ENCODE peak calls at places on chromosomes 7 and 10, in eight cellular contexts. V, F, C, L, N, S, I and J are unnamed samples.

GRCh38 chr7:102424787-102425218 is 8.6 kb upstream of the ORAI2 start:
- DNase-seq in S (no peak), N (no peak), F (no peak), L (no peak), I (no peak), V (no peak), C (no peak), J (no peak)

GRCh38 chr7:46695045-46695708 is 774.1 kb upstream of the IGFBP3 start:
- DNase-seq in V (no peak), N (no peak), I (no peak), C (no peak), S (peak; percentile 7), L (no peak), F (no peak), J (no peak)

GRCh38 chr10:125083576-125083920 is 76.8 kb downstream of the CTBP2 start:
- DNase-seq in F (no peak), L (no peak), N (no peak), V (no peak), I (peak; percentile 48), C (peak; percentile 18), S (peak; percentile 70), J (no peak)

GRCh38 chr10:132411561-132412253 is 14.7 kb downstream of the PWWP2B start:
- DNase-seq in C (no peak), L (no peak), V (no peak), I (no peak), S (peak; percentile 63), F (no peak), N (no peak), J (peak; percentile 37)

GRCh38 chr7:45563804-45564461 is 10.2 kb upstream of the ADCY1 start:
- DNase-seq in I (no peak), S (no peak), C (no peak), N (no peak), L (no peak), F (no peak), V (no peak), J (no peak)

GRCh38 chr7:111090834-111091233 is at the start of gene LRRN3:
- DNase-seq in I (no peak), L (no peak), C (no peak), S (peak; percentile 30), N (peak; percentile 67), V (no peak), F (peak; percentile 82), J (peak; percentile 18)

GRCh38 chr10:128914681-128915080 is 552.4 kb upstream of the MGMT start:
- DNase-seq in C (no peak), V (no peak), I (no peak), N (no peak), S (no peak), L (no peak), F (no peak), J (no peak)

GRCh38 chr10:35562427-35562826 is 42.7 kb upstream of the GJD4 start:
- DNase-seq in F (no peak), V (no peak), C (no peak), S (no peak), L (no peak), I (no peak), N (no peak), J (no peak)

GRCh38 chr10:51389415-51390342 is 309.7 kb downstream of the CSTF2T start:
- DNase-seq in N (no peak), I (peak; percentile 97), V (peak; percentile 28), F (no peak), C (no peak), S (peak; percentile 95), L (peak; percentile 100), J (peak; percentile 5)

GRCh38 chr7:7883394-7883793 is 85.2 kb upstream of the GLCCI1 start:
- DNase-seq in F (no peak), S (no peak), V (no peak), C (no peak), I (no peak), L (no peak), N (no peak), J (no peak)

GRCh38 chr7:74587435-74588126 is 69.9 kb upstream of the GTF2I start:
- DNase-seq in S (peak; percentile 94), V (no peak), N (no peak), I (peak; percentile 68), F (no peak), L (peak; percentile 58), C (peak; percentile 96), J (no peak)

GRCh38 chr7:30914611-30915601 is 3.3 kb downstream of the AQP1 start:
- DNase-seq in V (no peak), C (peak; percentile 28), I (no peak), F (no peak), S (peak; percentile 85), N (no peak), L (no peak), J (peak; percentile 93)

GRCh38 chr7:129948877-129949291 is 3.9 kb downstream of the UBE2H start:
- DNase-seq in N (peak; percentile 82), S (peak; percentile 91), C (peak; percentile 92), F (peak; percentile 94), L (peak; percentile 84), I (peak; percentile 91), V (peak; percentile 92), J (peak; percentile 95)

GRCh38 chr7:74656421-74656910 is 1.1 kb upstream of the GTF2I start:
- DNase-seq in V (peak; percentile 58), C (peak; percentile 44), N (peak; percentile 60), L (no peak), F (peak; percentile 63), I (no peak), S (peak; percentile 60), J (no peak)

GRCh38 chr10:84665883-84666463 is 337.6 kb downstream of the CCSER2 start:
- DNase-seq in S (no peak), L (no peak), I (no peak), N (no peak), C (peak; percentile 15), V (peak; percentile 47), F (peak; percentile 1), J (peak; percentile 22)

GRCh38 chr10:102195301-102195870 is 30.7 kb upstream of the ELOVL3 start:
- DNase-seq in L (no peak), C (no peak), F (no peak), S (peak; percentile 33), V (no peak), I (no peak), N (no peak), J (peak; percentile 15)

GRCh38 chr10:6838118-6838517 is 258.0 kb upstream of the PRKCQ start:
- DNase-seq in I (no peak), N (no peak), V (peak; percentile 32), F (peak; percentile 6), L (no peak), S (no peak), C (no peak), J (peak; percentile 39)

GRCh38 chr10:113907166-113907565 is 52.7 kb downstream of the NHLRC2 start:
- DNase-seq in I (no peak), F (no peak), V (no peak), S (peak; percentile 7), L (peak; percentile 84), N (no peak), C (no peak), J (peak; percentile 31)

GRCh38 chr10:24462340-24462739 is 253.4 kb downstream of the KIAA1217 start:
- DNase-seq in L (no peak), N (no peak), F (no peak), S (no peak), C (no peak), V (no peak), I (no peak), J (no peak)

GRCh38 chr7:107467972-107468371 is 1.9 kb upstream of the GPR22 start:
- DNase-seq in C (no peak), V (no peak), F (no peak), L (no peak), N (no peak), I (no peak), S (no peak), J (no peak)

GRCh38 chr10:110273474-110273873 is 31.2 kb downstream of the SMNDC1 start:
- DNase-seq in F (no peak), C (no peak), L (peak; percentile 64), V (peak; percentile 53), I (peak; percentile 57), S (peak; percentile 90), N (no peak), J (peak; percentile 11)

GRCh38 chr10:3805791-3806381 is 20.9 kb upstream of the KLF6 start:
- DNase-seq in F (peak; percentile 57), I (no peak), C (no peak), L (no peak), N (no peak), S (peak; percentile 93), V (peak; percentile 62), J (peak; percentile 94)

GRCh38 chr10:133475821-133476640 is 22.3 kb downstream of the SCART1 start:
- DNase-seq in N (no peak), V (no peak), C (no peak), S (no peak), F (no peak), L (no peak), I (no peak), J (no peak)

GRCh38 chr7:148819697-148820332 is 64.3 kb downstream of the EZH2 start:
- DNase-seq in F (no peak), C (no peak), N (no peak), L (peak; percentile 4), I (no peak), V (no peak), S (peak; percentile 52), J (no peak)

GRCh38 chr7:107167483-107168232 is 1.1 kb upstream of the HBP1 start:
- DNase-seq in F (peak; percentile 56), S (peak; percentile 93), N (no peak), I (peak; percentile 61), C (peak; percentile 84), V (peak; percentile 82), L (peak; percentile 79), J (peak; percentile 83)